ENCODE peak calls at places on chromosome 5, in six cellular contexts. One of them, this sample, is unnamed.

GRCh38 chr5:153480401-153480800 is 10.1 kb upstream of the GRIA1 start:
- DNase-seq in endothelial cell of umbilical vein: no peak
- DNase-seq in SK-N-SH: no peak
- DNase-seq in HCT116: no peak
- DNase-seq in K562: no peak
- DNase-seq in GM12891: no peak
- DNase-seq in this sample: no peak

GRCh38 chr5:98205691-98206461 is 567.6 kb upstream of the RGMB start:
- DNase-seq in endothelial cell of umbilical vein: no peak
- DNase-seq in SK-N-SH: no peak
- DNase-seq in HCT116: no peak
- DNase-seq in K562: no peak
- DNase-seq in GM12891: no peak
- DNase-seq in this sample: no peak

GRCh38 chr5:76579166-76579765 is 43.9 kb downstream of the F2RL2 start:
- DNase-seq in endothelial cell of umbilical vein: no peak
- DNase-seq in SK-N-SH: no peak
- DNase-seq in HCT116: no peak
- DNase-seq in K562: no peak
- DNase-seq in GM12891: no peak
- DNase-seq in this sample: no peak

GRCh38 chr5:135707302-135707701 is 127.2 kb upstream of the SLC25A48 start:
- DNase-seq in endothelial cell of umbilical vein: no peak
- DNase-seq in SK-N-SH: no peak
- DNase-seq in HCT116: no peak
- DNase-seq in K562: no peak
- DNase-seq in GM12891: no peak
- DNase-seq in this sample: no peak

GRCh38 chr5:313806-314376 is 7.6 kb upstream of the AHRR start:
- DNase-seq in endothelial cell of umbilical vein: no peak
- DNase-seq in SK-N-SH: no peak
- DNase-seq in HCT116: no peak
- DNase-seq in K562: no peak
- DNase-seq in GM12891: no peak
- DNase-seq in this sample: no peak

GRCh38 chr5:32217886-32218396 is 43.8 kb upstream of the GOLPH3 start:
- DNase-seq in endothelial cell of umbilical vein: no peak
- DNase-seq in SK-N-SH: no peak
- DNase-seq in HCT116: no peak
- DNase-seq in K562: no peak
- DNase-seq in GM12891: no peak
- DNase-seq in this sample: no peak

GRCh38 chr5:133247145-133247709 is 195.4 kb downstream of the HSPA4 start:
- DNase-seq in endothelial cell of umbilical vein: no peak
- DNase-seq in SK-N-SH: no peak
- DNase-seq in HCT116: no peak
- DNase-seq in K562: peak; percentile 29
- DNase-seq in GM12891: no peak
- DNase-seq in this sample: no peak

GRCh38 chr5:163350083-163350482 is 87.3 kb upstream of the CCNG1 start:
- DNase-seq in endothelial cell of umbilical vein: no peak
- DNase-seq in SK-N-SH: peak; percentile 67
- DNase-seq in HCT116: no peak
- DNase-seq in K562: no peak
- DNase-seq in GM12891: no peak
- DNase-seq in this sample: peak; percentile 30

GRCh38 chr5:151721087-151721646 is 34.5 kb upstream of the SPARC start:
- DNase-seq in endothelial cell of umbilical vein: no peak
- DNase-seq in SK-N-SH: no peak
- DNase-seq in HCT116: no peak
- DNase-seq in K562: no peak
- DNase-seq in GM12891: no peak
- DNase-seq in this sample: no peak

GRCh38 chr5:181086410-181087229 is 44.3 kb downstream of the OR2V1 start:
- DNase-seq in endothelial cell of umbilical vein: no peak
- DNase-seq in SK-N-SH: no peak
- DNase-seq in HCT116: no peak
- DNase-seq in K562: no peak
- DNase-seq in GM12891: no peak
- DNase-seq in this sample: no peak

GRCh38 chr5:155844541-155844940 is 482.4 kb upstream of the SGCD start:
- DNase-seq in endothelial cell of umbilical vein: no peak
- DNase-seq in SK-N-SH: no peak
- DNase-seq in HCT116: no peak
- DNase-seq in K562: no peak
- DNase-seq in GM12891: no peak
- DNase-seq in this sample: no peak

GRCh38 chr5:39148983-39149534 is 70.3 kb downstream of the FYB1 start:
- DNase-seq in endothelial cell of umbilical vein: peak; percentile 77
- DNase-seq in SK-N-SH: no peak
- DNase-seq in HCT116: peak; percentile 10
- DNase-seq in K562: no peak
- DNase-seq in GM12891: no peak
- DNase-seq in this sample: peak; percentile 29

GRCh38 chr5:13251623-13252367 is 692.7 kb downstream of the DNAH5 start:
- DNase-seq in endothelial cell of umbilical vein: peak; percentile 93
- DNase-seq in SK-N-SH: no peak
- DNase-seq in HCT116: no peak
- DNase-seq in K562: no peak
- DNase-seq in GM12891: no peak
- DNase-seq in this sample: peak; percentile 36

GRCh38 chr5:172950176-172950965 is 8.9 kb upstream of the RPL26L1 start:
- DNase-seq in endothelial cell of umbilical vein: no peak
- DNase-seq in SK-N-SH: no peak
- DNase-seq in HCT116: no peak
- DNase-seq in K562: no peak
- DNase-seq in GM12891: no peak
- DNase-seq in this sample: no peak

GRCh38 chr5:127958421-127959011 is 125.0 kb upstream of the SLC12A2 start:
- DNase-seq in endothelial cell of umbilical vein: peak; percentile 32
- DNase-seq in SK-N-SH: no peak
- DNase-seq in HCT116: no peak
- DNase-seq in K562: no peak
- DNase-seq in GM12891: no peak
- DNase-seq in this sample: no peak

GRCh38 chr5:157502143-157502647 is 42.2 kb downstream of the NIPAL4 start:
- DNase-seq in endothelial cell of umbilical vein: no peak
- DNase-seq in SK-N-SH: no peak
- DNase-seq in HCT116: no peak
- DNase-seq in K562: no peak
- DNase-seq in GM12891: no peak
- DNase-seq in this sample: no peak

GRCh38 chr5:108661590-108662219 is 86.0 kb upstream of the FER start:
- DNase-seq in endothelial cell of umbilical vein: peak; percentile 72
- DNase-seq in SK-N-SH: no peak
- DNase-seq in HCT116: no peak
- DNase-seq in K562: no peak
- DNase-seq in GM12891: no peak
- DNase-seq in this sample: no peak

GRCh38 chr5:9468070-9468388 is 77.8 kb downstream of the SEMA5A start:
- DNase-seq in endothelial cell of umbilical vein: no peak
- DNase-seq in SK-N-SH: peak; percentile 24
- DNase-seq in HCT116: no peak
- DNase-seq in K562: no peak
- DNase-seq in GM12891: no peak
- DNase-seq in this sample: no peak

GRCh38 chr5:76145945-76146344 is 62.8 kb downstream of the SV2C start:
- DNase-seq in endothelial cell of umbilical vein: no peak
- DNase-seq in SK-N-SH: no peak
- DNase-seq in HCT116: peak; percentile 51
- DNase-seq in K562: peak; percentile 29
- DNase-seq in GM12891: no peak
- DNase-seq in this sample: peak; percentile 74

GRCh38 chr5:95984287-95984938 is 22.8 kb upstream of the ELL2 start:
- DNase-seq in endothelial cell of umbilical vein: peak; percentile 7
- DNase-seq in SK-N-SH: no peak
- DNase-seq in HCT116: no peak
- DNase-seq in K562: no peak
- DNase-seq in GM12891: no peak
- DNase-seq in this sample: no peak

GRCh38 chr5:142684508-142685031 is 1.3 kb downstream of the FGF1 start:
- DNase-seq in endothelial cell of umbilical vein: peak; percentile 55
- DNase-seq in SK-N-SH: no peak
- DNase-seq in HCT116: no peak
- DNase-seq in K562: no peak
- DNase-seq in GM12891: no peak
- DNase-seq in this sample: peak; percentile 60

GRCh38 chr5:65999061-65999723 is 72.8 kb downstream of the ERBIN start:
- DNase-seq in endothelial cell of umbilical vein: no peak
- DNase-seq in SK-N-SH: no peak
- DNase-seq in HCT116: no peak
- DNase-seq in K562: no peak
- DNase-seq in GM12891: no peak
- DNase-seq in this sample: peak; percentile 30

GRCh38 chr5:16809816-16810502 is 126.1 kb downstream of the MYO10 start:
- DNase-seq in endothelial cell of umbilical vein: no peak
- DNase-seq in SK-N-SH: no peak
- DNase-seq in HCT116: no peak
- DNase-seq in K562: no peak
- DNase-seq in GM12891: no peak
- DNase-seq in this sample: peak; percentile 22

GRCh38 chr5:113552137-113552536 is 38.6 kb downstream of the YTHDC2 start:
- DNase-seq in endothelial cell of umbilical vein: no peak
- DNase-seq in SK-N-SH: no peak
- DNase-seq in HCT116: no peak
- DNase-seq in K562: no peak
- DNase-seq in GM12891: no peak
- DNase-seq in this sample: no peak

GRCh38 chr5:161358446-161358845 is 188.1 kb downstream of the GABRB2 start:
- DNase-seq in endothelial cell of umbilical vein: no peak
- DNase-seq in SK-N-SH: no peak
- DNase-seq in HCT116: no peak
- DNase-seq in K562: no peak
- DNase-seq in GM12891: no peak
- DNase-seq in this sample: no peak
- TF ChIP-seq POLR2AphosphoS5 in endothelial cell of umbilical vein: no peak
- TF ChIP-seq POLR2AphosphoS5 in SK-N-SH: no peak
- TF ChIP-seq POLR2AphosphoS5 in HCT116: no peak
- TF ChIP-seq POLR2AphosphoS5 in K562: no peak
- TF ChIP-seq POLR2AphosphoS5 in GM12891: no peak
- TF ChIP-seq POLR2AphosphoS5 in this sample: no peak

DNA sequence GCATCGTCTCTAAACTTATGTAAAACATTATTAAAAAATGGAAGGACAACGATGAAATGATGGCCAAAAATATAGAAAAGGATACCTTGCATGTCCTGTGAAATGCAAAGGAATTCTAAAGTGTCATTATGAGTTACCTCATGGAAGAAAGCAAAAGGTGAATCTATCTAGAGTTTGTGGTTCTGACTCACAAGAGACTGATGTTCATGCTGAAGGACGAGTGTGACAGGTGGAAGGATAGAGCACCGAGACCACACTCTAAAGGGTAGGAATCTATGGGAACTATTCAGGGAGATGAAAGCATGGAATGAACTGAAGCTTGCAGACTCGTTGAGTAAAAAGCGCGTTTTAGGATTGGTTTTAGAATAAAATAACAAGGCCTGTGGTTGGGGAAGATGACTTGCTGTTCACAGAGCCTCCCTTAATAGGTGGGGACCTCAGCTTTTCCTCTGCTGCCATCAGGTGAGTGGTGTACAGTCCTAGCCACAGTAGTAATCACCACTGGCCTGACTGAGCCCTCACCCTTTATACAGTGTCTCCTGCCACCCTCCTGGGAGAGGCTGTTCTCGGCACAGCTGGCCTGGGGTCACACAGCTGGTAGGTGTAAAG is 11.2 kb downstream of the TENT4A start:
- DNase-seq in endothelial cell of umbilical vein: no peak
- DNase-seq in SK-N-SH: no peak
- DNase-seq in HCT116: no peak
- DNase-seq in K562: no peak
- DNase-seq in GM12891: no peak
- DNase-seq in this sample: no peak
- TF ChIP-seq POLR2AphosphoS5 in endothelial cell of umbilical vein: no peak
- TF ChIP-seq POLR2AphosphoS5 in SK-N-SH: no peak
- TF ChIP-seq POLR2AphosphoS5 in HCT116: no peak
- TF ChIP-seq POLR2AphosphoS5 in K562: no peak
- TF ChIP-seq POLR2AphosphoS5 in GM12891: no peak
- TF ChIP-seq POLR2AphosphoS5 in this sample: no peak

DNA sequence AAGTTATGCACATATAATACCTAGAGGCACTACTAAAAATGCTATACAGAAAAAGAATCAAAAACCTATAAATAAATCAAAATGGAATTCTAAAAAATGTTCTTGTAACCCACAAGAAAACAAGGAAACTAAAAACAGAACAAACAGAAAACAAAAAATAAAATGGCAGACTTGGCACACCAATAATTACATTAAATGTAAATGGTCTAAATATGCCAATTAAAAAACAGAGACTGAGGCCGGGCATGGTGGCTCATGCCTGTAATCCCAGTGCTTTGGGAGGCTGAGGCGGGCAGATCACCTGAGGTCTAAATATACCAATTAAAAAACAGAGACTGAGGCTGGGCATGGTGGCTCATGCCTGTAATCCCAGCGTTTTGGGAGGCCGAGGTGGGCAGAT is 142.2 kb downstream of the SLIT3 start:
- DNase-seq in endothelial cell of umbilical vein: no peak
- DNase-seq in SK-N-SH: no peak
- DNase-seq in HCT116: no peak
- DNase-seq in K562: no peak
- DNase-seq in GM12891: no peak
- DNase-seq in this sample: no peak
- TF ChIP-seq POLR2AphosphoS5 in endothelial cell of umbilical vein: no peak
- TF ChIP-seq POLR2AphosphoS5 in SK-N-SH: no peak
- TF ChIP-seq POLR2AphosphoS5 in HCT116: no peak
- TF ChIP-seq POLR2AphosphoS5 in K562: no peak
- TF ChIP-seq POLR2AphosphoS5 in GM12891: no peak
- TF ChIP-seq POLR2AphosphoS5 in this sample: no peak

GRCh38 chr5:14895301-14895700 is 23.7 kb upstream of the ANKH start:
- DNase-seq in endothelial cell of umbilical vein: no peak
- DNase-seq in SK-N-SH: no peak
- DNase-seq in HCT116: no peak
- DNase-seq in K562: no peak
- DNase-seq in GM12891: no peak
- DNase-seq in this sample: no peak
- TF ChIP-seq POLR2AphosphoS5 in endothelial cell of umbilical vein: no peak
- TF ChIP-seq POLR2AphosphoS5 in SK-N-SH: no peak
- TF ChIP-seq POLR2AphosphoS5 in HCT116: no peak
- TF ChIP-seq POLR2AphosphoS5 in K562: no peak
- TF ChIP-seq POLR2AphosphoS5 in GM12891: no peak
- TF ChIP-seq POLR2AphosphoS5 in this sample: no peak

DNA sequence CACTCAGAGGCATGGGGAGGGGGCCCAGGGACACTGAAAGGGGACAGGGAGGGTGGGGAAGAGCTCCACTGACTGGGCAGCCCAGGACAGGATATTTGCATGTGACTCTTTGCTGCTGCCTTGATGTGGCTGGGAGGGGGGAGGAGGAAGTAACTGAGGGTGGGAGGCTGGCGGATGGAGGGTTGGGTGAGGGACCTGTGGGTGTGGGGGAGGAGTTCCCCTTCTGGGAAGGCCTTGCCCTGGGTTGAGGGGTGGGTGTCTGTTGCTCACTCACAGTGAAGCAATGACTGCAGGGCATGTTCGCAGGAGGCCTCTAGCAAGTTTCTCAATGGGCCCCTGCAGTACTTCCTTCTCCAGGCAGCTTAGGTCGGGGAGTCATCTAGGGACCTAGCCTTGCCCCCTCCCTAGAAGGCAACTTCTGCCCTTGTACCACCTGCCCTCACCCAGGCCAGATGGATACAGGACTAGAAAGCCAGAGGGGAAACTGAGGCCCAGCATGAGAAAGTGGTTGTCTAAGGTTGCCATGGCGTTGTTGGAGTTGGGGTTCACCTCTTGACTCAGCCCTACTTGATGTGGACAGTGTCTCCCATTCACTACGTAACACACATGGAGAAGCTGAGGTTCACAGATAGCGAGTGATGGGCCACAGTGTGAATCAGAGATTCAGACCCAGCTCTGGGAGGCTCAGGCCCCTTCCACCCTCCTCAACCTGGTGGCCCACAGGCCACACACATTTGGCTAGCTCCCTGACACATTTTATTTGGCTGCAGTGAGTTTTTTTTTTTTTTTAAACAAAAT is 3.0 kb downstream of the GRK6 start:
- DNase-seq in endothelial cell of umbilical vein: no peak
- DNase-seq in SK-N-SH: no peak
- DNase-seq in HCT116: no peak
- DNase-seq in K562: peak; percentile 40
- DNase-seq in GM12891: no peak
- DNase-seq in this sample: no peak
- TF ChIP-seq POLR2AphosphoS5 in endothelial cell of umbilical vein: no peak
- TF ChIP-seq POLR2AphosphoS5 in SK-N-SH: no peak
- TF ChIP-seq POLR2AphosphoS5 in HCT116: no peak
- TF ChIP-seq POLR2AphosphoS5 in K562: no peak
- TF ChIP-seq POLR2AphosphoS5 in GM12891: peak; percentile 31
- TF ChIP-seq POLR2AphosphoS5 in this sample: no peak